ENCODE peak calls at places on chromosomes 5 and 9, in six cellular contexts. W, A, H, N, J and M are unnamed samples.

GRCh38 chr9:35570709-35571108 is 34.4 kb upstream of the TESK1 start:
- DNase-seq in W (no peak), A (no peak), H (peak), N (no peak), J (no peak), M (no peak)

GRCh38 chr5:177097016-177097985 is 10.6 kb downstream of the FGFR4 start:
- DNase-seq in W (no peak), A (no peak), H (no peak), N (no peak), J (no peak), M (no peak)

GRCh38 chr5:127320032-127320945 is 29.7 kb downstream of the MEGF10 start:
- DNase-seq in W (no peak), A (no peak), H (peak), N (no peak), J (no peak), M (peak)

GRCh38 chr5:3542158-3542557 is 53.5 kb upstream of the IRX1 start:
- DNase-seq in W (no peak), A (no peak), H (no peak), N (no peak), J (no peak), M (peak)

GRCh38 chr5:174410716-174411512 is 313.5 kb upstream of the MSX2 start:
- DNase-seq in W (peak), A (no peak), H (no peak), N (no peak), J (no peak), M (no peak)

GRCh38 chr9:81620009-81620405 is 69.3 kb downstream of the TLE1 start:
- DNase-seq in W (no peak), A (peak), H (no peak), N (no peak), J (no peak), M (peak)

GRCh38 chr5:151264113-151264512 is 11.1 kb downstream of the GM2A start:
- DNase-seq in W (no peak), A (peak), H (no peak), N (no peak), J (no peak), M (no peak)

GRCh38 chr9:19998153-19998552 is 209.3 kb upstream of the SLC24A2 start:
- DNase-seq in W (peak), A (peak), H (peak), N (no peak), J (no peak), M (peak)

GRCh38 chr5:4058899-4059298 is 463.3 kb downstream of the IRX1 start:
- DNase-seq in W (no peak), A (no peak), H (no peak), N (no peak), J (no peak), M (no peak)

GRCh38 chr9:3385871-3386270 is 139.9 kb downstream of the RFX3 start:
- DNase-seq in W (no peak), A (no peak), H (peak), N (no peak), J (no peak), M (no peak)

GRCh38 chr5:131164931-131165727 is at the start of gene HINT1:
- DNase-seq in W (peak), A (peak), H (peak), N (peak), J (peak), M (peak)

GRCh38 chr9:86009133-86009532 is 68.2 kb downstream of the NAA35 start:
- DNase-seq in W (no peak), A (no peak), H (no peak), N (no peak), J (no peak), M (no peak)

GRCh38 chr9:91516061-91516460 is 92.4 kb upstream of the NFIL3 start:
- DNase-seq in W (no peak), A (no peak), H (no peak), N (no peak), J (no peak), M (no peak)

GRCh38 chr9:73042155-73042554 is 89.3 kb upstream of the ALDH1A1 start:
- DNase-seq in W (no peak), A (no peak), H (no peak), N (no peak), J (no peak), M (no peak)

GRCh38 chr9:17900604-17901003 is 321.7 kb downstream of the SH3GL2 start:
- DNase-seq in W (no peak), A (no peak), H (no peak), N (no peak), J (no peak), M (no peak)

GRCh38 chr5:88769165-88769564 is 113.8 kb downstream of the MEF2C start:
- DNase-seq in W (no peak), A (no peak), H (no peak), N (no peak), J (no peak), M (no peak)

GRCh38 chr5:134873987-134874830 is at the start of gene TXNDC15:
- DNase-seq in W (peak), A (peak), H (peak), N (peak), J (peak), M (peak)

GRCh38 chr5:157370967-157371366 is 89.0 kb upstream of the NIPAL4 start:
- DNase-seq in W (no peak), A (no peak), H (no peak), N (no peak), J (no peak), M (no peak)

GRCh38 chr9:111094433-111095421 is 56.5 kb upstream of the LPAR1 start:
- DNase-seq in W (peak), A (no peak), H (peak), N (no peak), J (no peak), M (peak)

GRCh38 chr9:89498845-89499480 is 1.1 kb upstream of the SEMA4D start:
- DNase-seq in W (no peak), A (no peak), H (no peak), N (no peak), J (no peak), M (peak)

GRCh38 chr5:172694061-172694460 is 53.0 kb downstream of the NEURL1B start:
- DNase-seq in W (no peak), A (no peak), H (no peak), N (no peak), J (no peak), M (no peak)
- TF ChIP-seq MAX in W (no peak), A (no peak), H (no peak), N (no peak), J (no peak), M (no peak)

DNA sequence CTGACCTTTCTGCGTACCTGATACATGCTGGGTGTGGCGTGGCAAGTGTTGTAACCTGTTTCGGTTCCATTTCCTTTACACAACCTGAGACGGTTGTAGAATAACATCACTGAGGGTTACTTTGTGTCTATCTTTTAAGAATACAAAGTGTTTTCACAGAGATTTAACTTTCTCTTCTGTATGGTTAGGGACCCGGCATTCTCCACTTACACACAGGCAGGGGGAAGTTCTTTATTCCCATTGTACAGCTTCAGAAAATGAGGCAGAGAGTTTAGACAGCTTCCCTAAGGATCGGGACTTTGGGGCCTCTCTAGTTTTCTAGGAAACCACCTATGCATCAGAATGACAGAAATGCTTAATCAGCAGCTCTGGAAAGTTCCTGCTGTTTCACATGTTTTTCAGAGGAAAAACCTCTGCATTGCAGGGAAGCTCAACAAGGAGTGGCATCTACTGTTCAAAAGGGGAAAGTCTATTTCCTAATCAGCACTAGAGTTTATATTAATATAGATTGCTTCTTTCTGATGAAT is 41.3 kb downstream of the CAST start:
- DNase-seq in W (no peak), A (peak), H (no peak), N (peak), J (no peak), M (no peak)
- TF ChIP-seq MYC in W (no peak), A (no peak), H (no peak), N (no peak), J (no peak), M (no peak)

DNA sequence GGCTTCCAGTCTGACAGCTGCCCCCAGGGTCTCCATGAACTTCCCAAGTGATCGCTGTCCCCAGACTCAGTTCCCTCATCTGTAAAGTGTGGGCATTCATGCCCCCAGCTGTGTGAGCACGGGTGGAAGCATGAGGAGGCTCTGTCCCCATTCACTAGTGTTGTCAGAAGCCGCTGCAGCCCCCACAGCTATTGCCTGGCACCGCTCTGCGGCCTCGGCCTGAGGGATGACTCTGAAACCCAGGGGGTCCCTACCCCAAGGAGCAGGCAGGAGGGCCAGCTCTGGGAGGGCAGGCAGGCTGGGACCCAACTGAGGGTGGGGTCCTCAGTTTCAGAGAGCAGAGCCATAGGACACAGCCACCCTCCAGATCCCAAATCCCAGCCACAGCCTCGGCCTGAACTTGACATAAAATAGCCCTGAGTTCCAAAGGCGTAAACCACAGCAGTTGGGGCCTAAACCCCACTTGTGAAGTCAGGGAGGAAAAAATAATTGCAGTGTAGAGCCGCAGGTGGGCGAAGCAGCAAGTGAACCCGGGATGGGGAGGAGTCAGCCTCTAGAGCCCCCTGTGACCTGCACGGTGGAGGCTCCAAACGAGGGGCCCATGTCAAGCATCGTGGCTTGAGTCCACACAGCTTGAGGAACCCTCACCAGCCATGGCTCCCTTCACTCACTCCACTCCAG is 66.0 kb upstream of the ADAMTS2 start:
- DNase-seq in W (no peak), A (no peak), H (no peak), N (no peak), J (no peak), M (no peak)
- TF ChIP-seq MAX in W (no peak), A (no peak), H (no peak), N (no peak), J (no peak), M (no peak)

GRCh38 chr9:95004452-95005275 is 278.2 kb downstream of the AOPEP start:
- DNase-seq in W (peak), A (peak), H (no peak), N (peak), J (peak), M (peak)
- TF ChIP-seq MYC in W (no peak), A (no peak), H (no peak), N (peak), J (no peak), M (no peak)

GRCh38 chr9:76194896-76195295 is 199.3 kb downstream of the RFK start:
- DNase-seq in W (no peak), A (no peak), H (no peak), N (no peak), J (no peak), M (no peak)
- TF ChIP-seq MAX in W (no peak), A (no peak), H (no peak), N (no peak), J (no peak), M (no peak)

GRCh38 chr5:59293700-59294099 is 599.8 kb downstream of the PDE4D start:
- DNase-seq in W (no peak), A (no peak), H (no peak), N (no peak), J (no peak), M (no peak)
- TF ChIP-seq MYC in W (no peak), A (no peak), H (no peak), N (no peak), J (no peak), M (no peak)

DNA sequence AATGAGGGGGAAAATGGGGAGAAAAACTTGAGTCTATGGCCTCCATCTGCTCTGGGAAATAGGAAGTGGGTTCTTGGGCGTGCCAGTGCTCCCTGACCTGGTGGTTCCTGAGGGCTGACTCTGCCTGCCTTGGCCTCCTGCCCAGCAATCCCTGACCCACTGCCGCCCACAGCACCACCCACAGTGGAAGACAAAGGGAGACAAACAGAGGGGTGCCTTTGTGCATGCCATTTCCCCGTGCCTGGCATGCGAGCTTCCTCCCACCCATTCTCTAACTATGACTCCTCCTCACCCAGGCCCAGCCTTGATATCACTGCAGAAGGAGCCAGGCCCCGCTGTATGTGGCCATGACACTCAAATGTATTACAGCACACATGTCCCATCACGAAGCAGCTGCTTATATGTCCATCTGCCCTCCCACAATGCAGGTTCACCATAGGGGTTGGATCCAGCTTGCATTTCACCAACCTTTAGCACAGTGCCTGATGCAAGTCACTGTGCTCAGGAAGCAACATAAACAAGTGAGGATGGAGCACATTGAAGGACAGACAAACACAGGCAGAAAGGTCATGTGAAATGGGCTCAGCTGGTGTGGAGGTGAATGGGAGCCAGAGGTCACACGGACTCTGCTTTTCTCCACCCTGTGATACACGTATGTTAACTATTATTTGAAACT is 84.4 kb downstream of the ADRB2 start:
- DNase-seq in W (peak), A (peak), H (no peak), N (no peak), J (no peak), M (peak)
- TF ChIP-seq MAX in W (no peak), A (no peak), H (no peak), N (no peak), J (no peak), M (no peak)